ENCODE peak calls at places on chromosomes 11 and 22, in nine cellular contexts. K is adrenal gland; P is HT-29; M is activated CD4-positive, alpha-beta T cell treated with anti-CD3 and anti-CD28 coated beads for 1 hour; L is stimulated activated CD8-positive, alpha-beta memory T cell treated with anti-CD3 and anti-CD28 coated beads, Interleukin-2, amount 100 ng/mL, for 1 hour; W is fibroblast of lung; D is T-helper 9 cell; B is CD4-positive, alpha-beta T cell; F is stimulated activated CD4-positive, alpha-beta T cell treated with anti-CD3 and anti-CD28 coated beads, Interleukin-15, amount 100 ng/mL, for 1 hour. G is an unnamed sample.

GRCh38 chr11:1936781-1937615 is 10.1 kb upstream of the MRPL23 start:
- DNase-seq in K (peak), P (no peak), M (no peak), L (no peak), W (no peak), D (no peak), B (no peak), F (no peak), G (no peak)

GRCh38 chr11:132318421-132319157 is 948.2 kb downstream of the NTM start:
- DNase-seq in K (no peak), P (no peak), M (no peak), L (no peak), W (peak), D (no peak), B (no peak), F (no peak), G (peak)

GRCh38 chr11:60118333-60118732 is 29.9 kb downstream of the MS4A2 start:
- DNase-seq in K (no peak), P (peak), M (no peak), L (no peak), W (no peak), D (no peak), B (no peak), F (no peak), G (no peak)

GRCh38 chr11:33735426-33736147 is 636 bp downstream of the CD59 start:
- DNase-seq in K (peak), P (peak), M (no peak), L (no peak), W (no peak), D (peak), B (peak), F (no peak), G (no peak)

GRCh38 chr11:111166655-111167054 is 78.9 kb upstream of the POU2AF2 start:
- DNase-seq in K (no peak), P (no peak), M (no peak), L (no peak), W (no peak), D (no peak), B (no peak), F (no peak), G (no peak)

GRCh38 chr11:46513934-46514342 is 79.9 kb downstream of the AMBRA1 start:
- DNase-seq in K (peak), P (no peak), M (no peak), L (no peak), W (peak), D (no peak), B (no peak), F (no peak), G (no peak)

GRCh38 chr11:44316388-44317240 is 6.7 kb upstream of the ALX4 start:
- DNase-seq in K (no peak), P (no peak), M (no peak), L (no peak), W (no peak), D (no peak), B (no peak), F (no peak), G (no peak)

GRCh38 chr11:29190313-29190712 is 826.5 kb downstream of the KCNA4 start:
- DNase-seq in K (no peak), P (no peak), M (no peak), L (no peak), W (no peak), D (no peak), B (no peak), F (no peak), G (no peak)

GRCh38 chr11:2257023-2257700 is 13.2 kb downstream of the ASCL2 start:
- DNase-seq in K (no peak), P (peak), M (no peak), L (no peak), W (no peak), D (no peak), B (no peak), F (no peak), G (no peak)

GRCh38 chr11:17687946-17688670 is 31.3 kb upstream of the MYOD1 start:
- DNase-seq in K (no peak), P (no peak), M (no peak), L (no peak), W (no peak), D (no peak), B (no peak), F (no peak), G (no peak)

GRCh38 chr11:32891657-32892354 is 805 bp upstream of the QSER1 start:
- DNase-seq in K (no peak), P (peak), M (no peak), L (no peak), W (peak), D (no peak), B (no peak), F (no peak), G (no peak)

GRCh38 chr11:95152878-95153856 is 63.5 kb downstream of the ENDOD1 start:
- DNase-seq in K (no peak), P (no peak), M (no peak), L (no peak), W (no peak), D (no peak), B (no peak), F (no peak), G (no peak)

GRCh38 chr22:24483966-24484545 is 11.1 kb upstream of the UPB1 start:
- DNase-seq in K (no peak), P (no peak), M (no peak), L (no peak), W (no peak), D (no peak), B (no peak), F (no peak), G (no peak)

GRCh38 chr22:49666146-49666809 is 161.4 kb downstream of the BRD1 start:
- DNase-seq in K (no peak), P (no peak), M (no peak), L (no peak), W (no peak), D (no peak), B (no peak), F (no peak), G (no peak)

GRCh38 chr11:108221981-108222685 is at the start of gene NPAT:
- DNase-seq in K (no peak), P (peak), M (peak), L (peak), W (no peak), D (peak), B (peak), F (no peak), G (no peak)

GRCh38 chr22:23527971-23528740 is 51.9 kb downstream of the IGLL1 start:
- DNase-seq in K (no peak), P (no peak), M (no peak), L (no peak), W (no peak), D (no peak), B (no peak), F (no peak), G (no peak)

GRCh38 chr11:74683279-74683871 is 47.9 kb downstream of the CHRDL2 start:
- DNase-seq in K (no peak), P (no peak), M (no peak), L (no peak), W (no peak), D (no peak), B (no peak), F (no peak), G (no peak)

GRCh38 chr22:19522881-19523239 is 1.4 kb downstream of the CLDN5 start:
- DNase-seq in K (no peak), P (no peak), M (no peak), L (no peak), W (no peak), D (no peak), B (no peak), F (no peak), G (no peak)

GRCh38 chr22:19823638-19824196 is 31.0 kb downstream of the GNB1L start:
- DNase-seq in K (no peak), P (peak), M (no peak), L (no peak), W (no peak), D (no peak), B (no peak), F (no peak), G (no peak)

GRCh38 chr11:119445850-119446249 is 22.9 kb upstream of the THY1 start:
- DNase-seq in K (no peak), P (no peak), M (no peak), L (no peak), W (no peak), D (no peak), B (no peak), F (no peak), G (no peak)

GRCh38 chr11:4881860-4882500 is at the start of gene OR51T1:
- DNase-seq in K (no peak), P (no peak), M (no peak), L (no peak), W (peak), D (no peak), B (no peak), F (no peak), G (no peak)

GRCh38 chr11:44728491-44728910 is 1.7 kb downstream of the TSPAN18 start:
- DNase-seq in K (peak), P (no peak), M (no peak), L (no peak), W (no peak), D (no peak), B (no peak), F (no peak), G (no peak)

GRCh38 chr11:78622666-78623065 is 48.0 kb upstream of the NARS2 start:
- DNase-seq in K (no peak), P (no peak), M (no peak), L (no peak), W (no peak), D (no peak), B (no peak), F (no peak), G (no peak)

GRCh38 chr11:59773082-59773438 is 17.9 kb downstream of the STX3 start:
- DNase-seq in K (no peak), P (no peak), M (no peak), L (no peak), W (no peak), D (no peak), B (no peak), F (no peak), G (no peak)

GRCh38 chr22:47192106-47192650 is 429.7 kb downstream of the TBC1D22A start:
- DNase-seq in K (peak), P (no peak), M (no peak), L (no peak), W (no peak), D (no peak), B (peak), F (no peak), G (no peak)

G was measured in retinal pigment epithelial cell.